ENCODE peak calls at places on chromosomes 7 and 10, in five cellular contexts. P is Peyer's patch, X is tibial artery, D is adipocyte, M is left ventricle myocardium inferior. Y is an unnamed sample. For H3K4me1, the result is how much of the 10 kb centered on the place peaks cover.

GRCh38 chr7:139644191-139644590 is 120.7 kb downstream of the CLEC2L start:
- DNase-seq in P (no peak), X (no peak), D (no peak), M (no peak), Y (no peak)

GRCh38 chr7:50467817-50468610 is 17.9 kb upstream of the FIGNL1 start:
- DNase-seq in P (peak), X (peak), D (peak), M (peak), Y (peak)

GRCh38 chr7:100034871-100035510 is 14.6 kb upstream of the ZSCAN21 start:
- DNase-seq in P (no peak), X (no peak), D (peak), M (no peak), Y (no peak)

GRCh38 chr7:91228927-91229326 is 35.3 kb upstream of the FZD1 start:
- DNase-seq in P (no peak), X (no peak), D (peak), M (no peak), Y (no peak)

GRCh38 chr10:133359554-133359971 is 1.7 kb upstream of the FUOM start:
- DNase-seq in P (peak), X (no peak), D (no peak), M (no peak), Y (no peak)

GRCh38 chr7:155230169-155230593 is 67.5 kb upstream of the INSIG1 start:
- DNase-seq in P (peak), X (no peak), D (peak), M (peak), Y (peak)

GRCh38 chr7:50491943-50492342 is 41.8 kb upstream of the FIGNL1 start:
- DNase-seq in P (no peak), X (no peak), D (no peak), M (no peak), Y (no peak)

GRCh38 chr7:81248420-81248819 is 329.6 kb upstream of the SEMA3C start:
- DNase-seq in P (no peak), X (no peak), D (no peak), M (no peak), Y (no peak)

GRCh38 chr7:47451851-47452205 is 130.1 kb downstream of the TNS3 start:
- DNase-seq in P (no peak), X (no peak), D (peak), M (no peak), Y (no peak)

GRCh38 chr7:102321351-102322201 is 34.7 kb downstream of the SPDYE6 start:
- DNase-seq in P (no peak), X (no peak), D (no peak), M (no peak), Y (peak)

GRCh38 chr10:15461353-15462108 is 90.4 kb upstream of the FAM171A1 start:
- DNase-seq in P (no peak), X (peak), D (peak), M (peak), Y (peak)

GRCh38 chr7:81687062-81687461 is 82.8 kb downstream of the HGF start:
- DNase-seq in P (no peak), X (no peak), D (peak), M (no peak), Y (no peak)

GRCh38 chr10:102704915-102705314 is 9.3 kb downstream of the ARL3 start:
- DNase-seq in P (no peak), X (no peak), D (peak), M (no peak), Y (no peak)

DNA sequence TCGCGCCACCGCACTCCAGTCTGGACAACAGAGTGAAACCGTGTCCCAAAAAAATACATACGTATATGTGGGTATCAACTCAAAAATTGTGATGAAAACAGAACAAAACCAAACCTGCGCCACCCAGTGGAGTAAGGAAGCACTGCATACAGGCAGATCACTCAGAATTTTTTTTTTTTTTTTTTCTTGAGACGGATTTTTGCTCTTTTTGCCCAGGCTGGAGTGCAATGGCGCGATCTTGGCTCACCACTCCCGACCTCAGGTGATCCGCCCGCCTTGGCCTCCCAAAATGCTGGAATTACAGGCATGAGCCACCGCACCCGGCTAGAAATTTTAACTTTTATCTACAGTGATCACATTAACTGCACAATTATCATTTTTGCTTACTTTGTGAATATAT is 9.1 kb upstream of the TMEM236 start:
- DNase-seq in P (peak), X (peak), D (peak), M (peak), Y (peak)
- H3K4me1 ChIP-seq in P (under half), X (under half), D (under half), M (under half), Y (under half)

GRCh38 chr7:157299613-157300405 is 37.0 kb upstream of the DNAJB6 start:
- DNase-seq in P (no peak), X (no peak), D (no peak), M (no peak), Y (no peak)
- H3K4me1 ChIP-seq in P (under half), X (under half), D (under half), M (under half), Y (under half)

DNA sequence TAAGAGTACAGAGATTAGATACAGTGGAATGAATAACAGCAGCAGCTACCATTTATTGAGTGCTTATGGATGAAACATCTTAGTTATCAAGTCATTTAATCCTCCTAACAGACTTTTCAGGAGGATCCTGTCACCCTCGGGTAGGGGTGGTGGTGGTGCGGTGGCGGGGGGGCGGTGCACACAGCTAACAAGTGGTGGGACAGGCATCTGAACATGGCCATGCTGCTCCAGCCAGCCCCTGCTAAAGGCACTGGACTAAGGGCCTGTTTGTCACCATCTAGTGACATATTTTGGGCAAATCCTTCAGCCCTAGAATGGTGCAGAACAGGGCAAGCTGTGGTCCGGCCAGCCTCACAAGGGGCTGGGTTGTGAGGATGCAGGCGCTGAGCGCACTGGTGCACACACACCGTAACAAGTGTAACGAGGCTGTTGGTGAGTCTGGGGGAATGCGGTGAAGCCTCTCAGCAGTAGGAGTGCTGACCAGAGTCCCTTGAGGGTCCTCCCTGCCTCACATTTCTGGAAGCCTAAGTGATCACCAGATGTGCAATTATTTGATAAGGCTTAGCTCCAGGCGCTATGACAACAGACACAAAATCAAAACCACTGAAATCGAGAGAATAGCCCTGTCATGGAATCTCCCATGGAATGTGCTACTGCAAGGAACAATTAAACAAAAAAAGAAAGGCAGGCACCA is 102.3 kb downstream of the RNF216 start:
- DNase-seq in P (no peak), X (no peak), D (no peak), M (no peak), Y (no peak)
- H3K4me1 ChIP-seq in P (under half), X (under half), D (under half), M (half or more), Y (under half)

GRCh38 chr7:66925255-66925654 is 4.2 kb downstream of the TMEM248 start:
- DNase-seq in P (no peak), X (no peak), D (no peak), M (no peak), Y (no peak)
- H3K4me1 ChIP-seq in P (under half), X (under half), D (under half), M (half or more), Y (half or more)

GRCh38 chr10:114507449-114507848 is 103.1 kb upstream of the AFAP1L2 start:
- DNase-seq in P (peak), X (no peak), D (no peak), M (peak), Y (peak)
- H3K4me1 ChIP-seq in P (under half), X (under half), D (under half), M (half or more), Y (under half)

GRCh38 chr10:44619975-44620374 is 235.1 kb upstream of the CXCL12 start:
- DNase-seq in P (no peak), X (no peak), D (peak), M (no peak), Y (no peak)

GRCh38 chr10:44618910-44619309 is 234.0 kb upstream of the CXCL12 start:
- DNase-seq in P (no peak), X (no peak), D (no peak), M (no peak), Y (no peak)

GRCh38 chr10:44619521-44619920 is 234.6 kb upstream of the CXCL12 start:
- DNase-seq in P (no peak), X (no peak), D (no peak), M (no peak), Y (no peak)
- H3K4me1 ChIP-seq in P (under half), X (under half), D (under half), M (under half), Y (under half)

GRCh38 chr10:18635995-18636394 is 15.4 kb downstream of the NSUN6 start:
- DNase-seq in P (peak), X (no peak), D (no peak), M (no peak), Y (peak)
- H3K4me1 ChIP-seq in P (under half), X (under half), D (under half), M (under half), Y (under half)

GRCh38 chr7:151057989-151058765 is 480 bp upstream of the CDK5 start:
- DNase-seq in P (peak), X (peak), D (peak), M (peak), Y (peak)
- H3K4me1 ChIP-seq in P (under half), X (under half), D (under half), M (half or more), Y (under half)